ENCODE peak calls at places on chromosomes 5 and 9, in four cellular contexts. L, R, W and O are unnamed samples.

GRCh38 chr5:169954786-169955185 is 25.5 kb downstream of the INSYN2B start:
- DNase-seq in L (no peak), R (no peak), W (no peak), O (no peak)

GRCh38 chr9:4269872-4270271 is 30.0 kb downstream of the GLIS3 start:
- DNase-seq in L (no peak), R (no peak), W (no peak), O (no peak)

GRCh38 chr9:72579190-72579589 is 57.8 kb downstream of the TMC1 start:
- DNase-seq in L (peak), R (no peak), W (no peak), O (peak)

GRCh38 chr5:74595143-74595915 is 45.2 kb downstream of the ENC1 start:
- DNase-seq in L (peak), R (peak), W (peak), O (peak)

GRCh38 chr5:151085517-151086031 is 4.7 kb upstream of the TNIP1 start:
- DNase-seq in L (no peak), R (no peak), W (no peak), O (no peak)

GRCh38 chr5:107467137-107467932 is 203.4 kb downstream of the EFNA5 start:
- DNase-seq in L (no peak), R (no peak), W (no peak), O (no peak)

GRCh38 chr9:123929177-123929869 is 603 bp downstream of the DENND1A start:
- DNase-seq in L (peak), R (peak), W (no peak), O (no peak)

GRCh38 chr5:179908528-179908927 is 831 bp upstream of the TBC1D9B start:
- DNase-seq in L (peak), R (peak), W (peak), O (no peak)

GRCh38 chr5:77486344-77486962 is 5.7 kb downstream of the WDR41 start:
- DNase-seq in L (no peak), R (no peak), W (no peak), O (no peak)

GRCh38 chr9:94824401-94824800 is 97.9 kb downstream of the AOPEP start:
- DNase-seq in L (no peak), R (no peak), W (no peak), O (no peak)

GRCh38 chr9:94819161-94819677 is 92.7 kb downstream of the AOPEP start:
- DNase-seq in L (no peak), R (no peak), W (no peak), O (no peak)

GRCh38 chr9:94823710-94824109 is 97.2 kb downstream of the AOPEP start:
- DNase-seq in L (no peak), R (no peak), W (no peak), O (no peak)

GRCh38 chr9:94818196-94818541 is 91.7 kb downstream of the AOPEP start:
- DNase-seq in L (no peak), R (no peak), W (no peak), O (no peak)

DNA sequence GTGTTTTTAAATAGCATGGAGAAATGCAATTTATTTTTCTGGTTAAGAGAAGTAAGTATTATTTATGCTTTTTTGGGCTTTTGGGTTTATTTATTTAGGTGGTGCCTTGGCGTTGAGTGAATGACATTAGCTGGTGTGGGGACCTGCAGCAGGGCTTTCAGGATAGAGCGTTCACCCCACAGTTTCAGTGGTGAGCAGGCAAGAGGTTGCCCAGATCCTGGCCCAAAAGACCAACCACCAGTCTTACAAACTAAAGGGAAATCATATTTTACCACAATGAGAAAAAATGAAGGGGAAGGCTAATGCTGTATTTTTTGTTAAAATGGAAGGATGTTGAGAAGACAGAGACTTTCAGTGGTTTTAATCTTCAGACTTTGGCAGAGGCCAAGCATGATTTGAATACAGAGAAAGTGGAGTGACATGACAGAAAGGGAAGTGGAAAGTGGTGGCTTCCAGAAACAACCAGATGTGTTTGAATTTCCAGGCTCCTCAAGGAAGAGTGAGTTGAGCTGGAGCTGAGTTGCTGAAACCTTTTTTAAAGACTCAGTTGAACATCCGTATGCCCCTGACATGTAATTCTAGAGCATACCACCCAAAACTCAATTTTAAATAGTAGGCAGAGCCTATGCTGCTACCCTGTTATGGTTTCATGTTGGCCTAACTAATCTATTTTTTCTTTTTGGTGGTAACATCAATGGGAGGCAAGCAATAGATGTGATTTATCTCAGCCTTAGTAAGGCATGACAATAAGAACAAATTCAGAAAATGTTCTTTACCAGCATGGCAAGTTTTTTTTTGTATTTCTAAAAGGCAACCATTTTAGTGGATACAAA is 94.8 kb downstream of the AOPEP start:
- DNase-seq in L (no peak), R (no peak), W (no peak), O (no peak)
- TF ChIP-seq FOSL1 in L (no peak), R (no peak), W (no peak), O (no peak)

DNA sequence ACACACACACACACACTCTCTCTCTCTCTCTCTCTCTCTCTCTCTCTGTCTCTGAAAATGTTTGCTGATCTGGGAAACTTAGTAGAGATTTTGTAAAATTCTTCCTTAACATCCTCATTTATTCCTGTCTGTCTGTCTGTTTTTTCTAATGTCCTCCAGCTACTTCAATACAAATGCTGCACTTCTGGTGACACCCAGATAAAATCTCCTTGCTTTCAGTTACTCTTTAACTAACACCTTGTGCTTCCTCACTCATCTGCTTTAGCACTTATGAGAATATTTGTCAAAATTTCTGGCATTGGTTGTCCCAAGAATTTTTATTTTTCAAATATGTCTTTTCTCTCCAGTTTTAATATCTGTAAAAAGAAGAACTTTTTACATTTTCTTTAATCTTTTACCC is 35.0 kb upstream of the ARRDC3 start:
- DNase-seq in L (no peak), R (no peak), W (no peak), O (no peak)
- TF ChIP-seq FOSL1 in L (no peak), R (no peak), W (no peak), O (no peak)

GRCh38 chr5:156529902-156530301 is 202.9 kb downstream of the SGCD start:
- DNase-seq in L (no peak), R (no peak), W (no peak), O (no peak)

GRCh38 chr5:156534086-156534485 is 207.1 kb downstream of the SGCD start:
- DNase-seq in L (no peak), R (no peak), W (no peak), O (no peak)

GRCh38 chr5:156532921-156533320 is 206.0 kb downstream of the SGCD start:
- DNase-seq in L (no peak), R (no peak), W (no peak), O (no peak)

DNA sequence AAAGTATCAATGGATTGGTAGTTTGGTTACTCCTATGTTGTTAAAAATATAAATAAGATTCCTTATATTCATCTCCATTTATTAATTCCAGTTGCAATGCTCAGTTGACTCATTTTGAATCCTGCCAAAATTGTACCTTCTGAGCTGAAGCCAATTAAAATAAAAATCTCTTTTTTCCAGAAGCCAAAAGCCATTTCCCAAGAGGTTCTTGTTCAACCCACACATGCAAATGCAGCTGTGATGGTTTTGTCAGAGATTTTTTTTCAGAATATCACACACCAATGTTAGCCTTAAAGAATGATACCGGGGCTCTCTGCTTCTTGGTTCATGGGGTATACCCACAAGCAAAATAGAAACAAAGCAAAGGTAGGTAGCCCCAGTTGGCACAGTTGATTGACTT is 207.9 kb downstream of the SGCD start:
- DNase-seq in L (no peak), R (no peak), W (no peak), O (no peak)
- TF ChIP-seq FOSL1 in L (no peak), R (no peak), W (no peak), O (no peak)

GRCh38 chr5:52139888-52140580 is 647.7 kb upstream of the ITGA1 start:
- DNase-seq in L (no peak), R (no peak), W (no peak), O (no peak)

GRCh38 chr5:52132053-52132452 is 655.7 kb upstream of the ITGA1 start:
- DNase-seq in L (no peak), R (no peak), W (no peak), O (no peak)

DNA sequence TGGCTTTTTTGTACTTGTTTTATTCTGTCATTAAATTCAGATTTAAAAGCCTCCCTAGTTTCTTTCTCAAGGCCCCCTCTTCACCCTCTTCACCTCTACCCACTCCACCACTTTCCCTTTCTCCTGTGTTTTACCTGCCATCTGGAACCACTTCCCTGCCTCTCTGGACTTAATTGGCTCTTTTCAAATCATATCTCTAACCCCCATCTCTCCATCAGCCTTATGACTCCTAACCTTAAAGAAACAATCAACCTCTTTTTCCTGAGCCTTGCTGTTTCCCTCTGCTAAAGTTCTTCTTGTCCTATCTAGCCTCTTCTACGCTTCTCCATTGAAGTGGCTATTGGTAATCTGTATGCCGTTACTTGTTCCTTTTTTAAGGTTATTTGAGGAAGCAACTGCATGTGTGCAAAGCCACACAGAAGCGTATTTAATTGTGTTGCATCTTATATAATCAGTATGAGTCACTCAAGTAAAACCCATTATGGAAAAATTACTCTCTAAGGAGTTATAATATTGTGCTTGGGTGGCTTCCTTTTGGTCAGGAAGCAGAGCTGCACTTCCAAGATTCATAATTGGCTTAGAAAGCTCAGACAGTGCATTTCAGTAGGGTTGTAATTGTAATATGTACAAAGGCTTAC is 653.6 kb upstream of the ITGA1 start:
- DNase-seq in L (no peak), R (no peak), W (no peak), O (no peak)
- TF ChIP-seq FOSL1 in L (no peak), R (no peak), W (no peak), O (no peak)

GRCh38 chr9:92151691-92152393 is 36.6 kb upstream of the SPTLC1 start:
- DNase-seq in L (no peak), R (no peak), W (no peak), O (no peak)
- TF ChIP-seq FOSL1 in L (no peak), R (no peak), W (no peak), O (no peak)